ENCODE peak calls at places on chromosome 11, in five cellular contexts. J is stimulated activated CD8-positive, alpha-beta memory T cell treated with anti-CD3 and anti-CD28 coated beads, Interleukin-4, amount 100 ng/mL, for 24 hours; I is GM04503; N is lung; Z is GM19239. L is an unnamed sample.

GRCh38 chr11:70557742-70558485 is 159.6 kb downstream of the CTTN start:
- DNase-seq in I (no peak), N (no peak), J (no peak), Z (no peak), L (no peak)

GRCh38 chr11:78666675-78667129 is 92.0 kb upstream of the NARS2 start:
- DNase-seq in N (no peak), J (no peak), I (peak; percentile 37), Z (no peak), L (no peak)

GRCh38 chr11:6481924-6482275 is 599 bp downstream of the TIMM10B start:
- DNase-seq in N (no peak), I (no peak), Z (no peak), J (no peak), L (no peak)

GRCh38 chr11:61714916-61715315 is 34.7 kb downstream of the DAGLA start:
- DNase-seq in Z (no peak), I (no peak), J (no peak), N (no peak), L (no peak)

GRCh38 chr11:74347381-74347780 is 35.9 kb upstream of the P4HA3 start:
- DNase-seq in Z (no peak), I (no peak), J (no peak), N (no peak), L (no peak)

GRCh38 chr11:8719260-8720190 is 36.9 kb downstream of the RPL27A start:
- DNase-seq in Z (no peak), J (no peak), I (peak; percentile 95), N (no peak), L (peak; percentile 9)

GRCh38 chr11:3155216-3155615 is 9.9 kb downstream of the OSBPL5 start:
- DNase-seq in Z (no peak), J (no peak), N (no peak), I (no peak), L (no peak)

GRCh38 chr11:79794057-79794456 is 353.2 kb upstream of the TENM4 start:
- DNase-seq in Z (no peak), N (no peak), J (no peak), I (no peak), L (no peak)

GRCh38 chr11:100777118-100777517 is 90.0 kb downstream of the ARHGAP42 start:
- DNase-seq in I (no peak), Z (no peak), N (no peak), J (no peak), L (no peak)

GRCh38 chr11:19650929-19651487 is 61.6 kb upstream of the NAV2 start:
- DNase-seq in J (no peak), N (no peak), I (no peak), Z (no peak), L (no peak)

GRCh38 chr11:76786053-76787014 is 3.2 kb downstream of the TSKU start:
- DNase-seq in N (no peak), J (no peak), I (no peak), Z (no peak), L (no peak)

GRCh38 chr11:120659076-120659475 is 147.5 kb downstream of the GRIK4 start:
- DNase-seq in Z (no peak), N (no peak), I (no peak), J (no peak), L (no peak)

GRCh38 chr11:72629266-72629665 is 45.0 kb downstream of the PDE2A start:
- DNase-seq in N (no peak), I (no peak), J (no peak), Z (no peak), L (no peak)

GRCh38 chr11:97856666-97857065 is 1164.1 kb upstream of the CNTN5 start:
- DNase-seq in N (no peak), J (no peak), Z (no peak), I (no peak), L (no peak)

GRCh38 chr11:556175-556699 is 4.3 kb downstream of the LMNTD2 start:
- DNase-seq in Z (no peak), I (no peak), J (no peak), N (no peak), L (no peak)

GRCh38 chr11:67250059-67251043 is 15.9 kb upstream of the GRK2 start:
- DNase-seq in J (no peak), N (no peak), I (no peak), Z (no peak), L (no peak)

GRCh38 chr11:86499723-86500129 is 125.0 kb downstream of the CCDC81 start:
- DNase-seq in Z (no peak), N (no peak), J (no peak), I (no peak), L (no peak)

GRCh38 chr11:43852057-43852636 is 28.5 kb upstream of the ALKBH3 start:
- DNase-seq in J (peak; percentile 41), I (no peak), N (peak; percentile 41), Z (peak; percentile 42), L (peak; percentile 47)

GRCh38 chr11:13781153-13781552 is 112.7 kb downstream of the FAR1 start:
- DNase-seq in N (no peak), Z (no peak), I (no peak), J (no peak), L (no peak)

GRCh38 chr11:12198261-12198925 is 88.0 kb downstream of the MICAL2 start:
- DNase-seq in Z (no peak), I (no peak), J (no peak), N (no peak), L (no peak)

GRCh38 chr11:116725434-116726221 is 47.2 kb downstream of the BUD13 start:
- DNase-seq in N (no peak), Z (no peak), J (no peak), I (peak; percentile 27), L (no peak)

GRCh38 chr11:106012744-106013143 is 9.3 kb downstream of the MSANTD4 start:
- DNase-seq in N (no peak), Z (no peak), J (no peak), I (no peak), L (no peak)

GRCh38 chr11:8373519-8374432 is 110.1 kb upstream of the LMO1 start:
- DNase-seq in N (no peak), I (no peak), Z (no peak), J (no peak), L (no peak)

L was measured in NCI-H460.